ENCODE peak calls at places on chromosome 3, in five cellular contexts. Y is B cell, U is cardiac muscle cell, E is NCI-H748 treated with DMSO at 0.1 percent for 48 hours, C is NCI-H510A treated with DMSO at 0.1 percent for 48 hours. F is an unnamed sample.

GRCh38 chr3:43689766-43690399 is 855 bp upstream of the ABHD5 start:
- DNase-seq in Y (no peak), U (no peak), E (peak), C (peak), F (no peak)

GRCh38 chr3:132343018-132343612 is 25.9 kb downstream of the ACP3 start:
- DNase-seq in Y (peak), U (peak), E (peak), C (peak), F (peak)

GRCh38 chr3:104523136-104523535 is 843.6 kb upstream of the ALCAM start:
- DNase-seq in Y (no peak), U (no peak), E (no peak), C (no peak), F (no peak)

GRCh38 chr3:2686816-2687502 is 423.2 kb downstream of the IL5RA start:
- DNase-seq in Y (no peak), U (no peak), E (no peak), C (no peak), F (no peak)

GRCh38 chr3:125662675-125663074 is 67.4 kb upstream of the OSBPL11 start:
- DNase-seq in Y (no peak), U (no peak), E (no peak), C (no peak), F (no peak)

GRCh38 chr3:2657408-2657807 is 452.8 kb downstream of the IL5RA start:
- DNase-seq in Y (no peak), U (no peak), E (no peak), C (no peak), F (no peak)

GRCh38 chr3:156509209-156510174 is 45.4 kb downstream of the SSR3 start:
- DNase-seq in Y (peak), U (peak), E (peak), C (peak), F (peak)

GRCh38 chr3:129486057-129487035 is 42.1 kb upstream of the RHO start:
- DNase-seq in Y (no peak), U (peak), E (no peak), C (no peak), F (no peak)

GRCh38 chr3:62051506-62051905 is 321.8 kb downstream of the FEZF2 start:
- DNase-seq in Y (no peak), U (peak), E (no peak), C (peak), F (peak)

GRCh38 chr3:52526151-52526561 is 7.5 kb downstream of the NT5DC2 start:
- DNase-seq in Y (peak), U (no peak), E (no peak), C (no peak), F (no peak)

GRCh38 chr3:180229113-180229512 is 192.4 kb upstream of the PEX5L start:
- DNase-seq in Y (no peak), U (no peak), E (no peak), C (no peak), F (peak)

GRCh38 chr3:11717768-11718581 is 74.3 kb upstream of the VGLL4 start:
- DNase-seq in Y (no peak), U (peak), E (no peak), C (peak), F (peak)

GRCh38 chr3:134328846-134329245 is 45.4 kb downstream of the AMOTL2 start:
- DNase-seq in Y (no peak), U (no peak), E (no peak), C (no peak), F (no peak)

GRCh38 chr3:185420762-185421161 is 57.8 kb downstream of the MAP3K13 start:
- DNase-seq in Y (no peak), U (no peak), E (no peak), C (no peak), F (no peak)

GRCh38 chr3:18489939-18490338 is 64.8 kb upstream of the SATB1 start:
- DNase-seq in Y (no peak), U (no peak), E (no peak), C (no peak), F (no peak)

GRCh38 chr3:86563358-86563970 is 427.5 kb downstream of the VGLL3 start:
- DNase-seq in Y (no peak), U (peak), E (peak), C (peak), F (peak)

GRCh38 chr3:13064964-13065363 is 8.3 kb downstream of the IQSEC1 start:
- DNase-seq in Y (no peak), U (no peak), E (no peak), C (no peak), F (no peak)

GRCh38 chr3:66856555-66856954 is 141.6 kb upstream of the KBTBD8 start:
- DNase-seq in Y (no peak), U (no peak), E (no peak), C (no peak), F (no peak)

GRCh38 chr3:135766113-135766512 is 199.4 kb upstream of the PPP2R3A start:
- DNase-seq in Y (no peak), U (no peak), E (no peak), C (no peak), F (no peak)

GRCh38 chr3:119977353-119977752 is 116.9 kb downstream of the GSK3B start:
- DNase-seq in Y (no peak), U (peak), E (no peak), C (no peak), F (no peak)